ENCODE peak calls at places on chromosomes 2 and 18, in six cellular contexts. C is HCT116, Z is endothelial cell, M is body of pancreas, L is type B pancreatic cell, R is lower lobe of right lung. O is an unnamed sample.

GRCh38 chr2:33946198-33946597 is 347.1 kb upstream of the FAM98A start:
- DNase-seq in C (no peak), Z (no peak), M (no peak), L (no peak), R (no peak), O (no peak)

GRCh38 chr2:190637331-190637734 is 11.6 kb upstream of the NAB1 start:
- DNase-seq in C (no peak), Z (no peak), M (no peak), L (no peak), R (no peak), O (peak; percentile 85)

GRCh38 chr2:7672027-7672684 is 754.9 kb downstream of the RNF144A start:
- DNase-seq in C (peak; percentile 54), Z (peak; percentile 76), M (peak; percentile 67), L (no peak), R (peak; percentile 55), O (peak; percentile 68)

GRCh38 chr2:127012868-127013267 is 94.1 kb downstream of the BIN1 start:
- DNase-seq in C (no peak), Z (no peak), M (no peak), L (no peak), R (no peak), O (peak; percentile 75)

GRCh38 chr18:27608742-27609141 is 423.6 kb upstream of the CHST9 start:
- DNase-seq in C (no peak), Z (peak; percentile 15), M (no peak), L (no peak), R (no peak), O (peak; percentile 3)

GRCh38 chr2:881204-881918 is 69.3 kb upstream of the SNTG2 start:
- DNase-seq in C (no peak), Z (no peak), M (no peak), L (peak; percentile 52), R (no peak), O (no peak)

GRCh38 chr2:161238559-161239415 is 69.4 kb upstream of the PSMD14 start:
- DNase-seq in C (no peak), Z (peak; percentile 49), M (peak; percentile 40), L (peak; percentile 78), R (peak; percentile 72), O (peak; percentile 33)

GRCh38 chr2:227939271-227940027 is 68.0 kb downstream of the DAW1 start:
- DNase-seq in C (peak; percentile 60), Z (no peak), M (peak; percentile 19), L (no peak), R (no peak), O (peak; percentile 54)

GRCh38 chr2:159936471-159936870 is 125.9 kb downstream of the PLA2R1 start:
- DNase-seq in C (peak; percentile 24), Z (peak; percentile 5), M (no peak), L (no peak), R (no peak), O (no peak)

GRCh38 chr18:36828157-36828629 is 609 bp downstream of the TPGS2 start:
- DNase-seq in C (peak; percentile 6), Z (no peak), M (peak; percentile 41), L (no peak), R (no peak), O (peak; percentile 77)

GRCh38 chr2:96505231-96505889 is at the start of gene NEURL3:
- DNase-seq in C (peak; percentile 22), Z (no peak), M (peak; percentile 85), L (peak; percentile 65), R (no peak), O (peak; percentile 50)

GRCh38 chr2:134320930-134321329 is 67.1 kb downstream of the MGAT5 start:
- DNase-seq in C (no peak), Z (no peak), M (no peak), L (no peak), R (no peak), O (no peak)

GRCh38 chr2:94762600-94762999 is 108.6 kb upstream of the TEKT4 start:
- DNase-seq in C (no peak), Z (peak; percentile 52), M (no peak), L (no peak), R (no peak), O (no peak)

GRCh38 chr2:109438773-109439191 is 175.0 kb downstream of the SEPTIN10 start:
- DNase-seq in C (no peak), Z (no peak), M (peak; percentile 8), L (no peak), R (no peak), O (peak; percentile 84)

GRCh38 chr2:176552456-176553135 is 283.4 kb downstream of the MTX2 start:
- DNase-seq in C (no peak), Z (no peak), M (no peak), L (no peak), R (no peak), O (peak; percentile 92)

GRCh38 chr2:37180006-37180639 is 8.3 kb downstream of the SULT6B1 start:
- DNase-seq in C (no peak), Z (no peak), M (no peak), L (no peak), R (no peak), O (peak; percentile 6)

GRCh38 chr2:121903037-121903689 is 147.7 kb downstream of the TSN start:
- DNase-seq in C (no peak), Z (no peak), M (no peak), L (no peak), R (no peak), O (no peak)

GRCh38 chr2:100321181-100321880 is 970 bp downstream of the LONRF2 start:
- DNase-seq in C (no peak), Z (peak; percentile 52), M (peak; percentile 74), L (peak; percentile 76), R (peak; percentile 72), O (peak; percentile 6)

GRCh38 chr2:133821107-133821760 is 253.0 kb upstream of the NCKAP5 start:
- DNase-seq in C (no peak), Z (no peak), M (no peak), L (no peak), R (no peak), O (peak; percentile 72)

GRCh38 chr18:40056085-40056484 is 1898.9 kb upstream of the PIK3C3 start:
- DNase-seq in C (no peak), Z (no peak), M (peak; percentile 3), L (no peak), R (no peak), O (peak; percentile 1)

GRCh38 chr18:10122116-10122515 is 208.3 kb downstream of the VAPA start:
- DNase-seq in C (no peak), Z (no peak), M (peak; percentile 56), L (no peak), R (no peak), O (peak; percentile 71)

GRCh38 chr2:238216651-238217184 is 13.2 kb upstream of the ILKAP start:
- DNase-seq in C (no peak), Z (no peak), M (no peak), L (no peak), R (no peak), O (no peak)

GRCh38 chr2:200652158-200652557 is 66.3 kb downstream of the AOX1 start:
- DNase-seq in C (no peak), Z (no peak), M (no peak), L (no peak), R (no peak), O (no peak)

GRCh38 chr2:196592912-196593881 is 46.3 kb upstream of the CCDC150 start:
- DNase-seq in C (no peak), Z (peak; percentile 67), M (peak; percentile 3), L (peak; percentile 79), R (peak; percentile 50), O (peak; percentile 37)

GRCh38 chr18:24839991-24840390 is 379.6 kb downstream of the HRH4 start:
- DNase-seq in C (no peak), Z (no peak), M (no peak), L (no peak), R (no peak), O (peak; percentile 1)

GRCh38 chr2:240106765-240107164 is 29.3 kb downstream of the COPS9 start:
- DNase-seq in C (no peak), Z (no peak), M (no peak), L (no peak), R (no peak), O (no peak)

GRCh38 chr2:150339282-150339681 is 148.2 kb downstream of the RND3 start:
- DNase-seq in C (no peak), Z (no peak), M (no peak), L (no peak), R (no peak), O (peak; percentile 45)

DNA sequence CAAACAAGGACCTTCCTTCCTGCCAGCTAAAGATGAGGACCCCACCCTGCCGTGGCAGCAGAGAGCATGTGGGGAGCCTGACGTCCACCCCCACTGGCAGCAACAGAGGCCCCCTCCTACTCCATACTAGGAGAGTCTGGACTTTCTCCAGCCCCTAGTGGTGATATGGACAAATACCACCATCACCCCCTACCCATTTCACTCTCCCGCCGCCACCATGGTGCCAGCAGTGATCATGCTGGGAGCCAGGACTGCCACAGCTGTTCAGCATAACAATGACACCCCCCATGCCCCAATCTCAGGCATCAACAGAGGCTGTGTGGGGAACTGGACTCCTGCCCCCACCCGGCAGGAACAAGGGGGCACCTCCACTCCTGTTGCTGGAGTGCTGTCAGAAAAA is 42.7 kb upstream of the ATP9B start:
- DNase-seq in C (no peak), Z (no peak), M (no peak), L (no peak), R (no peak), O (no peak)
- TF ChIP-seq CTCF in C (no peak), Z (peak; percentile 35), M (no peak), L (peak; percentile 57), R (no peak), O (no peak)

GRCh38 chr2:26033270-26033768 is 565 bp upstream of the RAB10 start:
- DNase-seq in C (peak; percentile 71), Z (peak; percentile 70), M (peak; percentile 82), L (peak; percentile 87), R (peak; percentile 90), O (peak; percentile 79)

GRCh38 chr2:26039603-26040367 is 5.9 kb downstream of the RAB10 start:
- DNase-seq in C (no peak), Z (no peak), M (no peak), L (no peak), R (no peak), O (no peak)

GRCh38 chr2:26033769-26034596 is at the start of gene RAB10:
- DNase-seq in C (peak; percentile 98), Z (peak; percentile 99), M (peak; percentile 99), L (peak; percentile 99), R (peak; percentile 100), O (peak; percentile 98)

GRCh38 chr2:26035110-26035728 is 1.3 kb downstream of the RAB10 start:
- DNase-seq in C (no peak), Z (no peak), M (no peak), L (no peak), R (no peak), O (no peak)

GRCh38 chr2:26034597-26035067 is 748 bp downstream of the RAB10 start:
- DNase-seq in C (no peak), Z (peak; percentile 16), M (no peak), L (no peak), R (no peak), O (no peak)
- TF ChIP-seq CTCF in C (no peak), Z (no peak), M (no peak), L (no peak), R (no peak), O (no peak)

GRCh38 chr2:75710577-75711253 is at the start of gene GCFC2:
- DNase-seq in C (peak; percentile 73), Z (peak; percentile 87), M (peak; percentile 93), L (peak; percentile 86), R (peak; percentile 94), O (peak; percentile 83)
- TF ChIP-seq CTCF in C (no peak), Z (peak; percentile 37), M (no peak), L (peak; percentile 63), R (peak; percentile 54), O (no peak)

DNA sequence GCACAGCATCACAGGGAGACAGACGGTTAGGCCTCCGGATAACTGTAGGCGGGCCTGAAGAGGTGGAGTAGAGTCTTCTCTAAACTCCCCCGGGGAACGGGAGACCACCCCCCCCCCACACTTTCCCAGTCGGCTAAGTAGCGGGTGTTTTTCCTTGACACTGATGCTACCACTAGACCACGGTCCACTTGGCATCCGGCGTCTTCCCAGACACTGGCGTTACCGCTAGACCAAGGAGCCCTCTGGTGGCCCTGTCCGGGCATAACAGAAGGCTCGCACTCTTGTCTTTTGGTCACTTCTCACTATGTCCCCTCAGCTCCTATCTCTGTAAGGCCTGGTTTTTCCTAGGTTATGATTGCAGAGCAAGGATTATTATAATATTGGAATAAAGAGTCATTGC is 25.7 kb upstream of the NCL start:
- DNase-seq in C (no peak), Z (no peak), M (peak; percentile 31), L (no peak), R (no peak), O (peak; percentile 20)
- TF ChIP-seq CTCF in C (peak; percentile 22), Z (no peak), M (no peak), L (peak; percentile 53), R (peak; percentile 30), O (peak; percentile 32)